ENCODE peak calls at places on chromosomes 5 and 9, in five cellular contexts. R is adrenal gland, H is T-helper 2 cell, D is neural crest cell, S is GDM1. Z is an unnamed sample.

GRCh38 chr9:115133649-115134048 is 15.7 kb upstream of the TNC start:
- DNase-seq in H (no peak), R (no peak), S (no peak), D (no peak), Z (no peak)

GRCh38 chr9:109349431-109349846 is 28.6 kb upstream of the EPB41L4B start:
- DNase-seq in D (no peak), S (no peak), R (peak), H (no peak), Z (no peak)

GRCh38 chr9:97525451-97525850 is 24.0 kb downstream of the TMOD1 start:
- DNase-seq in H (no peak), R (no peak), D (no peak), S (no peak), Z (no peak)

GRCh38 chr5:112473989-112474388 is 54.9 kb upstream of the EPB41L4A start:
- DNase-seq in D (no peak), R (no peak), S (no peak), H (no peak), Z (no peak)

GRCh38 chr5:156800982-156801381 is 49.1 kb upstream of the PPP1R2B start:
- DNase-seq in H (no peak), S (no peak), R (no peak), D (no peak), Z (no peak)

GRCh38 chr5:83564069-83564749 is 92.7 kb downstream of the VCAN start:
- DNase-seq in H (peak), R (no peak), D (no peak), S (no peak), Z (no peak)

GRCh38 chr5:75566710-75567309 is 44.4 kb upstream of the ANKDD1B start:
- DNase-seq in S (peak), D (no peak), H (peak), R (peak), Z (peak)

GRCh38 chr5:116448450-116448849 is 126.2 kb downstream of the SEMA6A start:
- DNase-seq in R (no peak), D (no peak), S (no peak), H (no peak), Z (no peak)

GRCh38 chr5:157335534-157336422 is 69.9 kb downstream of the CYFIP2 start:
- DNase-seq in D (no peak), R (no peak), S (no peak), H (no peak), Z (peak)

GRCh38 chr9:129990269-129991005 is 52.6 kb downstream of the FNBP1 start:
- DNase-seq in R (no peak), S (no peak), H (peak), D (no peak), Z (no peak)

GRCh38 chr5:94884294-94884693 is 265.8 kb downstream of the SLF1 start:
- DNase-seq in D (peak), R (no peak), S (no peak), H (no peak), Z (no peak)

GRCh38 chr5:6365142-6365976 is 13.0 kb downstream of the MED10 start:
- DNase-seq in S (no peak), D (no peak), R (no peak), H (no peak), Z (no peak)

GRCh38 chr5:159667286-159667685 is 249.0 kb upstream of the ADRA1B start:
- DNase-seq in S (no peak), D (no peak), R (no peak), H (no peak), Z (no peak)

GRCh38 chr5:7916171-7916804 is 47.3 kb downstream of the MTRR start:
- DNase-seq in R (no peak), H (no peak), D (no peak), S (no peak), Z (no peak)

GRCh38 chr9:123337971-123338370 is 18.0 kb upstream of the CRB2 start:
- DNase-seq in S (no peak), D (no peak), R (no peak), H (no peak), Z (no peak)

GRCh38 chr5:15452030-15452429 is 48.0 kb upstream of the FBXL7 start:
- DNase-seq in R (no peak), D (no peak), H (no peak), S (no peak), Z (no peak)

GRCh38 chr5:56985941-56986630 is 34.2 kb upstream of the MIER3 start:
- DNase-seq in H (no peak), D (no peak), R (no peak), S (no peak), Z (no peak)

GRCh38 chr9:114539718-114540410 is 34.6 kb upstream of the WHRN start:
- DNase-seq in H (no peak), S (no peak), R (no peak), D (no peak), Z (no peak)

GRCh38 chr9:95971815-95972214 is 96.3 kb downstream of the ERCC6L2 start:
- DNase-seq in S (no peak), D (no peak), R (no peak), H (no peak), Z (no peak)

GRCh38 chr5:154010660-154011059 is 28.1 kb downstream of the FAM114A2 start:
- DNase-seq in H (no peak), R (peak), S (no peak), D (no peak), Z (no peak)

GRCh38 chr5:139391570-139392323 is 2.0 kb upstream of the MZB1 start:
- DNase-seq in R (no peak), H (no peak), D (no peak), S (no peak), Z (no peak)

GRCh38 chr5:115374057-115374775 is 77.8 kb upstream of the CCDC112 start:
- DNase-seq in R (no peak), S (no peak), H (no peak), D (no peak), Z (no peak)

GRCh38 chr5:123094919-123095693 is 6.1 kb downstream of the PRDM6 start:
- DNase-seq in D (peak), S (no peak), R (no peak), H (no peak), Z (peak)